ENCODE peak calls at places on chromosomes 1 and 21, in four cellular contexts. H is Peyer's patch, E is heart left ventricle, P is psoas muscle. I is an unnamed sample.

GRCh38 chr1:182630586-182630985 is 26.4 kb upstream of the RGS16 start:
- DNase-seq in P (no peak), H (no peak), E (no peak), I (no peak)

GRCh38 chr1:90835172-90835660 is 118.1 kb upstream of the BARHL2 start:
- DNase-seq in P (no peak), E (no peak), H (no peak), I (no peak)

GRCh38 chr1:7549277-7549676 is 221.8 kb upstream of the VAMP3 start:
- DNase-seq in P (no peak), E (peak; percentile 13), H (no peak), I (no peak)

GRCh38 chr21:38948377-38948776 is 142.6 kb downstream of the ETS2 start:
- DNase-seq in E (no peak), H (no peak), P (no peak), I (no peak)

GRCh38 chr1:210446479-210446878 is 117.8 kb downstream of the HHAT start:
- DNase-seq in E (no peak), P (no peak), H (peak; percentile 60), I (no peak)

GRCh38 chr1:67213164-67213563 is 46.9 kb downstream of the IL23R start:
- DNase-seq in H (no peak), E (no peak), P (no peak), I (no peak)

GRCh38 chr1:205189162-205189561 is 22.3 kb downstream of the DSTYK start:
- DNase-seq in E (no peak), H (no peak), P (no peak), I (no peak)

GRCh38 chr1:200090252-200091159 is 63.0 kb downstream of the NR5A2 start:
- DNase-seq in E (no peak), P (no peak), H (no peak), I (no peak)

GRCh38 chr1:206635983-206636354 is 633 bp downstream of the DYRK3 start:
- DNase-seq in P (no peak), E (no peak), H (no peak), I (no peak)

GRCh38 chr1:39153684-39154083 is 50.8 kb upstream of the MACF1 start:
- DNase-seq in H (no peak), E (no peak), P (no peak), I (no peak)

GRCh38 chr1:176456848-176457247 is 6.1 kb upstream of the PAPPA2 start:
- DNase-seq in E (no peak), P (no peak), H (no peak), I (no peak)

GRCh38 chr1:178418284-178418955 is 78.3 kb downstream of the CLEC20A start:
- DNase-seq in E (no peak), P (no peak), H (no peak), I (no peak)

GRCh38 chr1:25109527-25109926 is 122.8 kb downstream of the SYF2 start:
- DNase-seq in P (no peak), H (no peak), E (no peak), I (no peak)

GRCh38 chr1:226424228-226425003 is 16.5 kb upstream of the PARP1 start:
- DNase-seq in H (no peak), P (no peak), E (no peak), I (no peak)

GRCh38 chr1:44721521-44722361 is 9.2 kb downstream of the RNU5D-1 start:
- DNase-seq in E (no peak), H (peak; percentile 85), P (no peak), I (no peak)

GRCh38 chr1:219523411-219523810 is 89.5 kb downstream of the ZC3H11B start:
- DNase-seq in P (no peak), H (no peak), E (no peak), I (no peak)

GRCh38 chr1:179809506-179810366 is 66.6 kb downstream of the FAM163A start:
- DNase-seq in H (peak; percentile 81), P (peak; percentile 47), E (no peak), I (peak; percentile 35)

GRCh38 chr1:112696578-112697320 is 10.2 kb downstream of the RHOC start:
- DNase-seq in H (peak; percentile 34), P (no peak), E (no peak), I (no peak)

GRCh38 chr1:181482521-181483083 is 715 bp upstream of the CACNA1E start:
- DNase-seq in P (peak; percentile 21), E (peak; percentile 39), H (no peak), I (peak; percentile 54)

GRCh38 chr1:212167098-212167497 is 118.1 kb upstream of the PPP2R5A start:
- DNase-seq in P (peak; percentile 41), H (no peak), E (peak; percentile 68), I (no peak)

GRCh38 chr1:22826630-22827580 is 116.3 kb downstream of the EPHB2 start:
- DNase-seq in P (no peak), E (peak; percentile 67), H (no peak), I (no peak)

GRCh38 chr1:221327954-221328353 is 413.9 kb downstream of the DUSP10 start:
- DNase-seq in E (no peak), P (no peak), H (no peak), I (no peak)

GRCh38 chr1:92858564-92859399 is 26.9 kb downstream of the RPL5 start:
- DNase-seq in P (no peak), E (no peak), H (peak; percentile 78), I (peak; percentile 82)

GRCh38 chr1:247669225-247669624 is 10.3 kb downstream of the OR13G1 start:
- DNase-seq in P (no peak), H (no peak), E (no peak), I (no peak)

GRCh38 chr1:22888320-22889075 is 84.2 kb downstream of the LACTBL1 start:
- DNase-seq in P (no peak), H (no peak), E (no peak), I (no peak)

GRCh38 chr1:111961773-111962565 is 27.5 kb downstream of the KCND3 start:
- DNase-seq in P (no peak), H (no peak), E (peak; percentile 61), I (no peak)

GRCh38 chr1:65623895-65624294 is 168.8 kb upstream of the PDE4B start:
- DNase-seq in H (no peak), E (no peak), P (no peak), I (no peak)

GRCh38 chr1:229199261-229199850 is 71.6 kb upstream of the RAB4A start:
- DNase-seq in E (no peak), P (no peak), H (no peak), I (no peak)

GRCh38 chr1:82562448-82562847 is 761.7 kb downstream of the ADGRL2 start:
- DNase-seq in E (no peak), P (no peak), H (no peak), I (no peak)

GRCh38 chr1:174743654-174744561 is 255.8 kb upstream of the CACYBP start:
- DNase-seq in P (no peak), E (no peak), H (no peak), I (no peak)

GRCh38 chr1:106954830-106955229 is 101.6 kb upstream of the PRMT6 start:
- DNase-seq in E (no peak), H (no peak), P (no peak), I (no peak)

GRCh38 chr1:207811920-207812720 is 60.3 kb downstream of the CD46 start:
- DNase-seq in P (peak; percentile 79), H (peak; percentile 72), E (peak; percentile 86), I (no peak)

GRCh38 chr21:37435120-37435519 is 68.5 kb downstream of the DYRK1A start:
- DNase-seq in E (peak; percentile 62), P (peak; percentile 32), H (peak; percentile 59), I (no peak)
- H3K27ac ChIP-seq in E (peak overlapping the region; percentile 54), P (peak overlapping the region; percentile 84), H (no peak overlapping the region), I (no peak overlapping the region)

GRCh38 chr1:234044079-234044478 is 139.6 kb downstream of the SLC35F3 start:
- DNase-seq in E (no peak), P (no peak), H (no peak), I (no peak)
- H3K4me3 ChIP-seq in E (no peak overlapping the region), P (no peak overlapping the region), H (no peak overlapping the region), I (no peak overlapping the region)

DNA sequence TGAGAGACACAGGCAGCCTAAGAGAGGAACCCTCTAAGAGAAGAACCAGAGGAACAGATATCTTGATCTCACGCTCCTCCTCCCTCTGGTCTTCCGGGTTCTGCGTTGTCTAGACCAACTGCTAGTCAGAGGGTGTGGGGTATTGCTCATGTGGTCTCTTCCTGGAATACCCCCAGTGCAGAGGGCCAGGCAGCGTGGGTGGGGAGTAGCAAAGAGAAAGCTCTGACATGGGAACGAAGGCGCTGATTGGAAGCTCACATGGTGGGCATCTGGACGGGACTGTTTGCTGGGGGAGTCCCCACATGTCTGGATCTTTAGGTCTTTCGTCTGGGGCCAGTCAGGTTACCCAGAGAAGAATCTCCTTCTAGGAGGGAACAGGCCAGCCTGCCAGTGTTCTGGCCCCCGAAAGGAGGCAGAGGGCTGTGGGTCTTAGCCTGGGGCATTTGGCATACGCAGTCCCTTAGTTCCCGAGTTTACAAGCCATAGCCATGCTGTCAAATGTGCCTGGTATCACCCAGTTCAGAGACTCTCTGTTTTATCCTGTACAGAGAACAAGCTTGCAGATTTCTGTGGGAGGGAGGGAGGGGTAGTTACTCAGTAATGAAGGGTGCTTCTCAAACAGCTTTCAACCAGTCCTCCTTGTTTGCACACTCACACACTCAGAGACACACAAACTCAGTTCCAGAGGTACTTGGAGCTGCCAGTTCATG is 18.3 kb upstream of the IL6R start:
- DNase-seq in H (peak; percentile 51), P (no peak), E (no peak), I (peak; percentile 61)
- H3K27ac ChIP-seq in H (no peak overlapping the region), P (no peak overlapping the region), E (no peak overlapping the region), I (peak overlapping the region; percentile 75)

GRCh38 chr1:37238376-37239224 is 204.3 kb upstream of the GRIK3 start:
- DNase-seq in P (no peak), H (no peak), E (no peak), I (no peak)
- H3K4me3 ChIP-seq in P (no peak overlapping the region), H (no peak overlapping the region), E (no peak overlapping the region), I (no peak overlapping the region)

GRCh38 chr21:45433301-45433700 is 28.3 kb downstream of the COL18A1 start:
- DNase-seq in H (no peak), E (no peak), P (no peak), I (no peak)

GRCh38 chr21:45434645-45435217 is 29.8 kb downstream of the COL18A1 start:
- DNase-seq in H (no peak), P (no peak), E (no peak), I (no peak)

GRCh38 chr21:45432575-45433255 is 27.8 kb downstream of the COL18A1 start:
- DNase-seq in P (no peak), E (peak; percentile 65), H (no peak), I (no peak)

GRCh38 chr21:45435405-45435981 is 30.5 kb downstream of the COL18A1 start:
- DNase-seq in P (no peak), E (no peak), H (no peak), I (no peak)

DNA sequence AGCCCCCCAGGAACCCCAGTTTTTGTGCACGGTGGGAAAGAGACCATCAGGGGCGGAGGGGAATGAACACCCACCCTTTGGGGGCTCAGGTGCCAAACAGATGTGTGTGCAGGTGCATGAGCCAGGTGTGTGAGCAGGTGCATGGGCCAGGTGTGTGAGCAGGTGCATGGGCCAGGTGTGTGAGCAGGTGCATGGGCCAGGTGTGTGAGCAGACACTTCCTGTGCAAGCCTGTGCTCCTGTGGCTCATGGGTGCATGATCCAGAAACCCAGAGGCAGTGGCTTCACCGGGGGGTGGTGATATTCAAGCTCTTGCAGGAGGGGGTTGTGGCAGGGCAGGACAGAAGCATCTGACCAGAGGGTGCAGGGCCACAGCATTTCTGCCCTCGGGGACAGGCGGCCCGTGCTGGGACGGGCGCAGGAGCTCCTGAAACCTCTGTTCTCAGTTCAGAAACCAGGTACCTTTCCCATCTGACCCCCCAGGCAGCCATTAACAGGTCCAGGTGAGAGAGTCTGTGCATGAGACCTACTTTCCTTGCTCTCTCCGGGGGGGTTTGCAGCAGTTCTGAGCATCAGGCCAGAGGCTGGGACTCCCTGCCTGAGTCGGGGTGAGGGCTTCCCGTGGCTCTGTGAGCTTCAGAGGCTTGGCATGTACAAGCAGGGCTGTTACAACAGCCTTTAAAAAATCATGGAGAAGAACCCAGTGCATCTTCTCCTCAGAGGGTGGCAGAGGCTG is 29.1 kb downstream of the COL18A1 start:
- DNase-seq in H (no peak), P (no peak), E (no peak), I (no peak)
- H3K27ac ChIP-seq in H (peak overlapping the region; percentile 60), P (no peak overlapping the region), E (no peak overlapping the region), I (no peak overlapping the region)